ENCODE peak calls at places on chromosomes 6 and 20, in five cellular contexts. One of them, this sample, is unnamed.

GRCh38 chr6:148435386-148435785 is 92.7 kb downstream of the SASH1 start:
- DNase-seq in IMR-90: peak; percentile 59
- DNase-seq in right lobe of liver: no peak
- DNase-seq in aorta: no peak
- DNase-seq in adrenal gland: no peak
- DNase-seq in this sample: no peak

GRCh38 chr6:75419980-75420379 is 73.6 kb downstream of the FILIP1 start:
- DNase-seq in adrenal gland: no peak
- DNase-seq in right lobe of liver: no peak
- DNase-seq in IMR-90: no peak
- DNase-seq in aorta: no peak
- DNase-seq in this sample: no peak

GRCh38 chr6:1105833-1106400 is 206.0 kb upstream of the FOXQ1 start:
- DNase-seq in adrenal gland: no peak
- DNase-seq in right lobe of liver: no peak
- DNase-seq in aorta: no peak
- DNase-seq in IMR-90: peak; percentile 23
- DNase-seq in this sample: no peak

GRCh38 chr6:2827112-2827511 is 14.6 kb downstream of the SERPINB1 start:
- DNase-seq in aorta: no peak
- DNase-seq in adrenal gland: no peak
- DNase-seq in IMR-90: no peak
- DNase-seq in right lobe of liver: no peak
- DNase-seq in this sample: no peak

GRCh38 chr6:33172307-33173227 is 19.7 kb downstream of the COL11A2 start:
- DNase-seq in aorta: peak; percentile 41
- DNase-seq in IMR-90: peak; percentile 49
- DNase-seq in right lobe of liver: peak; percentile 39
- DNase-seq in adrenal gland: no peak
- DNase-seq in this sample: no peak

GRCh38 chr6:42520786-42521607 is 42.8 kb upstream of the UBR2 start:
- DNase-seq in adrenal gland: no peak
- DNase-seq in right lobe of liver: no peak
- DNase-seq in aorta: no peak
- DNase-seq in IMR-90: peak; percentile 80
- DNase-seq in this sample: no peak

GRCh38 chr6:88134575-88134974 is 31.6 kb downstream of the CNR1 start:
- DNase-seq in adrenal gland: no peak
- DNase-seq in aorta: no peak
- DNase-seq in IMR-90: no peak
- DNase-seq in right lobe of liver: no peak
- DNase-seq in this sample: no peak

GRCh38 chr6:142355481-142356174 is 53.8 kb downstream of the ADGRG6 start:
- DNase-seq in adrenal gland: no peak
- DNase-seq in aorta: no peak
- DNase-seq in right lobe of liver: no peak
- DNase-seq in IMR-90: no peak
- DNase-seq in this sample: no peak

GRCh38 chr6:134111062-134111677 is 58.7 kb upstream of the SLC2A12 start:
- DNase-seq in right lobe of liver: no peak
- DNase-seq in aorta: no peak
- DNase-seq in IMR-90: peak; percentile 68
- DNase-seq in adrenal gland: no peak
- DNase-seq in this sample: peak; percentile 32

GRCh38 chr6:95574811-95575210 is 2.5 kb upstream of the MANEA start:
- DNase-seq in IMR-90: peak; percentile 65
- DNase-seq in adrenal gland: no peak
- DNase-seq in aorta: no peak
- DNase-seq in right lobe of liver: no peak
- DNase-seq in this sample: no peak

GRCh38 chr6:5260111-5260620 is 584 bp downstream of the LYRM4 start:
- DNase-seq in adrenal gland: peak; percentile 50
- DNase-seq in right lobe of liver: peak; percentile 77
- DNase-seq in IMR-90: peak; percentile 39
- DNase-seq in aorta: peak; percentile 72
- DNase-seq in this sample: peak; percentile 75

GRCh38 chr20:6590891-6591679 is 176.4 kb upstream of the BMP2 start:
- DNase-seq in aorta: no peak
- DNase-seq in adrenal gland: no peak
- DNase-seq in IMR-90: peak; percentile 77
- DNase-seq in right lobe of liver: no peak
- DNase-seq in this sample: no peak

GRCh38 chr20:16385891-16386290 is 187.4 kb downstream of the KIF16B start:
- DNase-seq in aorta: no peak
- DNase-seq in adrenal gland: no peak
- DNase-seq in IMR-90: no peak
- DNase-seq in right lobe of liver: no peak
- DNase-seq in this sample: no peak

GRCh38 chr6:35327349-35328027 is 14.9 kb upstream of the PPARD start:
- DNase-seq in aorta: peak; percentile 74
- DNase-seq in IMR-90: peak; percentile 55
- DNase-seq in adrenal gland: peak; percentile 56
- DNase-seq in right lobe of liver: no peak
- DNase-seq in this sample: peak; percentile 53

GRCh38 chr6:4732691-4733315 is 43.4 kb upstream of the CDYL start:
- DNase-seq in IMR-90: peak; percentile 95
- DNase-seq in adrenal gland: peak; percentile 81
- DNase-seq in aorta: peak; percentile 69
- DNase-seq in right lobe of liver: no peak
- DNase-seq in this sample: peak; percentile 20

GRCh38 chr20:6121504-6121903 is 1.3 kb downstream of the FERMT1 start:
- DNase-seq in right lobe of liver: no peak
- DNase-seq in adrenal gland: no peak
- DNase-seq in aorta: no peak
- DNase-seq in IMR-90: no peak
- DNase-seq in this sample: no peak

GRCh38 chr6:125533710-125534397 is 215.6 kb upstream of the HEY2 start:
- DNase-seq in adrenal gland: no peak
- DNase-seq in IMR-90: no peak
- DNase-seq in aorta: peak; percentile 35
- DNase-seq in right lobe of liver: no peak
- DNase-seq in this sample: no peak

GRCh38 chr6:133227344-133227743 is 13.8 kb upstream of the EYA4 start:
- DNase-seq in IMR-90: no peak
- DNase-seq in right lobe of liver: no peak
- DNase-seq in adrenal gland: no peak
- DNase-seq in aorta: no peak
- DNase-seq in this sample: no peak

DNA sequence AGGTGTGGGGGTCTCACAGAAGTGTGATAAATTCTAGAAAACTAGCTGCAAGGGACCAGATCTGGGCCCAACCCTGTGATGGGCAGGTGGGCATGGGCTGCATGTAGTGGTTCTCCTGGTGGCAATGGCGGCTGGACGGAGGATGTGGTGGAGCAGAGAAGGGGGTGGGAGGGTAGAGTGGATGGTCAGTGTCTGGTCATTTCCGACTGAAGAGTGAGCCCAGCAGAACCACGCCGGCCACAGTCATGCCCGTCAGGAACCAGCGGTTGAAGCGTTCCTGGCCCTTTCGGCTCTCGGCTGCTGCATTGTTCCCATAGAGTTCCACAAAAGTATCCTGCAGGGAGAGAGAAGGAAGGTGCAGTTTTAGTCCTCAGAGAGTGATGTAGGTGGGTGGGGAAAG is 28.0 kb downstream of the COX4I2 start:
- DNase-seq in adrenal gland: no peak
- DNase-seq in IMR-90: no peak
- DNase-seq in right lobe of liver: no peak
- DNase-seq in aorta: no peak
- DNase-seq in this sample: no peak
- H3K4me1 ChIP-seq in adrenal gland: peaks cover 69% of the 10 kb centered on the region
- H3K4me1 ChIP-seq in IMR-90: peaks cover 27% of the 10 kb centered on the region
- H3K4me1 ChIP-seq in right lobe of liver: no peaks in the 10 kb centered on the region
- H3K4me1 ChIP-seq in aorta: peaks cover 3% of the 10 kb centered on the region
- H3K4me1 ChIP-seq in this sample: peaks cover 83% of the 10 kb centered on the region

GRCh38 chr20:59314872-59315500 is 14.6 kb downstream of the EDN3 start:
- DNase-seq in IMR-90: no peak
- DNase-seq in right lobe of liver: no peak
- DNase-seq in aorta: no peak
- DNase-seq in adrenal gland: no peak
- DNase-seq in this sample: no peak

GRCh38 chr20:59316911-59317310 is 16.5 kb downstream of the EDN3 start:
- DNase-seq in IMR-90: no peak
- DNase-seq in right lobe of liver: no peak
- DNase-seq in aorta: no peak
- DNase-seq in adrenal gland: no peak
- DNase-seq in this sample: no peak

GRCh38 chr20:59318201-59318790 is 17.9 kb downstream of the EDN3 start:
- DNase-seq in IMR-90: no peak
- DNase-seq in aorta: no peak
- DNase-seq in right lobe of liver: no peak
- DNase-seq in adrenal gland: no peak
- DNase-seq in this sample: peak; percentile 20

GRCh38 chr20:59318803-59319202 is 18.4 kb downstream of the EDN3 start:
- DNase-seq in adrenal gland: no peak
- DNase-seq in right lobe of liver: no peak
- DNase-seq in aorta: no peak
- DNase-seq in IMR-90: no peak
- DNase-seq in this sample: no peak

GRCh38 chr20:59317332-59317731 is 16.9 kb downstream of the EDN3 start:
- DNase-seq in aorta: no peak
- DNase-seq in adrenal gland: no peak
- DNase-seq in IMR-90: no peak
- DNase-seq in right lobe of liver: no peak
- DNase-seq in this sample: no peak
- H3K27me3 ChIP-seq in aorta: no peaks in the 10 kb centered on the region
- H3K27me3 ChIP-seq in adrenal gland: no peaks in the 10 kb centered on the region
- H3K27me3 ChIP-seq in IMR-90: no peaks in the 10 kb centered on the region
- H3K27me3 ChIP-seq in right lobe of liver: no peaks in the 10 kb centered on the region
- H3K27me3 ChIP-seq in this sample: no peaks in the 10 kb centered on the region

GRCh38 chr20:47466193-47466592 is 35.5 kb upstream of the NCOA3 start:
- DNase-seq in aorta: no peak
- DNase-seq in IMR-90: no peak
- DNase-seq in adrenal gland: no peak
- DNase-seq in right lobe of liver: no peak
- DNase-seq in this sample: no peak
- H3K4me1 ChIP-seq in aorta: no peaks in the 10 kb centered on the region
- H3K4me1 ChIP-seq in IMR-90: peaks cover 3% of the 10 kb centered on the region
- H3K4me1 ChIP-seq in adrenal gland: peaks cover 13% of the 10 kb centered on the region
- H3K4me1 ChIP-seq in right lobe of liver: no peaks in the 10 kb centered on the region
- H3K4me1 ChIP-seq in this sample: peaks cover 24% of the 10 kb centered on the region

GRCh38 chr6:165665384-165665672 is 2.3 kb upstream of the PDE10A start:
- DNase-seq in IMR-90: no peak
- DNase-seq in adrenal gland: no peak
- DNase-seq in right lobe of liver: no peak
- DNase-seq in aorta: no peak
- DNase-seq in this sample: no peak
- H3K27me3 ChIP-seq in IMR-90: peaks cover 3% of the 10 kb centered on the region
- H3K27me3 ChIP-seq in adrenal gland: peaks cover 19% of the 10 kb centered on the region
- H3K27me3 ChIP-seq in right lobe of liver: peaks cover 9% of the 10 kb centered on the region
- H3K27me3 ChIP-seq in aorta: peaks cover 2% of the 10 kb centered on the region
- H3K27me3 ChIP-seq in this sample: no peaks in the 10 kb centered on the region

GRCh38 chr20:38601216-38602184 is at the start of gene ARHGAP40:
- DNase-seq in IMR-90: no peak
- DNase-seq in adrenal gland: no peak
- DNase-seq in aorta: no peak
- DNase-seq in right lobe of liver: no peak
- DNase-seq in this sample: no peak
- H3K4me1 ChIP-seq in IMR-90: no peaks in the 10 kb centered on the region
- H3K4me1 ChIP-seq in adrenal gland: no peaks in the 10 kb centered on the region
- H3K4me1 ChIP-seq in aorta: no peaks in the 10 kb centered on the region
- H3K4me1 ChIP-seq in right lobe of liver: no peaks in the 10 kb centered on the region
- H3K4me1 ChIP-seq in this sample: peaks cover 10% of the 10 kb centered on the region

DNA sequence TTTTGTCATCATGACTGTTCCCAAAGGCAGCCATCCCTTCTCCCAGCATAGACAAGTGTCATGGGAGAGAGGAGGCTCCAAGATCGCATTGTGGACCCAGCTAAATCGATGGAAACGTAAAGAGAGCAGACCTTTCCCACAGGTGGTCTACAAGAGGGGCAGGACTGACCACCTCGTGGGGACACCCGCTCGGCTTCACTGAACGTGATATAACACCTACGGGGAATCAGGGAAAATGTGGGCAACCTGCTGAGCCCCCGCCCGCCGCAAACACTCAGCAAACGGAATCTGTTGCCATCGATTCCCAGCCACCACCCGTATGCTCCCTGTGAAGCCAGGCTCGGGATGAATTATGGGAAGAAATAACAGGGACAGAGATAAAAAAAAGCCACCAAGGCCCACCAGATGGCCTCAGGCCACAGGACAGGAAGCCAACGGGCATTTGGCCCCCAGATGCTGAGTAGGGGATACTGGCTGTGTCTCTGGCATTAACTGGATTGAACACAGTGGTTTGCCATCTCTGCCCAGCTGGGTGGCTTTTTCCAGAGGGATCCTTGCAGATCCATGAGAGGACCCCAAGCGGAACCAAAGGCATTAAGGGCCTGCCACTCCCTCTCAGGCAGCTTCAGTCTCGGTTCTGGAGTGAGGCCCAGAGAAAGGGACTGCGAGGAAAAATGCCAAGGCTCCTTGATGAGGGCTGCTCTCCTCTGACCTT is 44.4 kb downstream of the BMP7 start:
- DNase-seq in aorta: no peak
- DNase-seq in right lobe of liver: no peak
- DNase-seq in IMR-90: no peak
- DNase-seq in adrenal gland: no peak
- DNase-seq in this sample: no peak
- H3K27me3 ChIP-seq in aorta: no peaks in the 10 kb centered on the region
- H3K27me3 ChIP-seq in right lobe of liver: no peaks in the 10 kb centered on the region
- H3K27me3 ChIP-seq in IMR-90: no peaks in the 10 kb centered on the region
- H3K27me3 ChIP-seq in adrenal gland: no peaks in the 10 kb centered on the region
- H3K27me3 ChIP-seq in this sample: no peaks in the 10 kb centered on the region

This sample was measured in body of pancreas.